ENCODE peak calls at places on chromosomes 7 and 10, in six cellular contexts. X is GM04504; H is activated CD4-positive, alpha-beta T cell treated with anti-CD3 and anti-CD28 coated beads for 36 hours; C is upper lobe of right lung; D is tibial nerve; A is epithelial cell of esophagus. O is an unnamed sample.

GRCh38 chr10:70493660-70494234 is 15.2 kb downstream of the PALD1 start:
- DNase-seq in D (no peak), H (peak), A (no peak), C (no peak), X (no peak), O (no peak)

GRCh38 chr10:75097666-75098285 is 13.7 kb upstream of the SAMD8 start:
- DNase-seq in X (peak), A (no peak), H (no peak), C (no peak), D (no peak), O (no peak)

GRCh38 chr7:144814326-144814725 is 21.5 kb downstream of the TPK1 start:
- DNase-seq in A (no peak), H (no peak), X (no peak), D (no peak), C (no peak), O (no peak)

GRCh38 chr10:18233775-18234174 is 93.6 kb downstream of the CACNB2 start:
- DNase-seq in H (no peak), D (no peak), X (no peak), A (peak), C (no peak), O (no peak)

GRCh38 chr7:68288099-68288498 is 1291.5 kb downstream of the TYW1 start:
- DNase-seq in D (no peak), X (no peak), A (no peak), C (no peak), H (no peak), O (no peak)

GRCh38 chr10:113554214-113554613 is 1.4 kb downstream of the HABP2 start:
- DNase-seq in X (no peak), D (no peak), A (peak), C (no peak), H (no peak), O (no peak)

GRCh38 chr7:41385996-41386395 is 316.9 kb downstream of the INHBA start:
- DNase-seq in X (no peak), D (no peak), H (no peak), A (peak), C (no peak), O (no peak)

GRCh38 chr7:115056019-115056418 is 134.1 kb downstream of the MDFIC start:
- DNase-seq in A (no peak), D (no peak), H (no peak), X (no peak), C (no peak), O (no peak)

GRCh38 chr10:107163086-107163880 is 1.2 kb downstream of the SORCS1 start:
- DNase-seq in C (no peak), H (no peak), A (no peak), D (no peak), X (no peak), O (no peak)

GRCh38 chr7:4837814-4838625 is 23.8 kb downstream of the PAPOLB start:
- DNase-seq in X (no peak), C (peak), A (no peak), D (no peak), H (no peak), O (no peak)

GRCh38 chr10:116827214-116827671 is 22.1 kb upstream of the ENO4 start:
- DNase-seq in C (no peak), D (no peak), X (no peak), H (no peak), A (no peak), O (no peak)

GRCh38 chr7:105652359-105652993 is 71.2 kb upstream of the EFCAB10 start:
- DNase-seq in A (peak), X (peak), C (peak), D (peak), H (peak), O (peak)

GRCh38 chr7:56009695-56010094 is 41.5 kb downstream of the PSPH start:
- DNase-seq in C (no peak), D (no peak), A (peak), H (no peak), X (no peak), O (no peak)

GRCh38 chr7:136140469-136140868 is 163.3 kb upstream of the MTPN start:
- DNase-seq in C (no peak), X (no peak), A (no peak), H (no peak), D (no peak), O (no peak)

GRCh38 chr7:26723140-26723539 is 141.2 kb downstream of the SKAP2 start:
- DNase-seq in X (no peak), A (no peak), D (no peak), H (no peak), C (no peak), O (no peak)

GRCh38 chr10:78861456-78862327 is 207.1 kb upstream of the ZMIZ1 start:
- DNase-seq in C (no peak), D (no peak), A (peak), H (no peak), X (no peak), O (no peak)

GRCh38 chr10:29998142-29998808 is 61.1 kb downstream of the JCAD start:
- DNase-seq in C (peak), A (peak), X (peak), D (peak), H (peak), O (peak)

GRCh38 chr10:31186225-31187010 is 132.6 kb upstream of the ZEB1 start:
- DNase-seq in C (no peak), D (no peak), A (no peak), H (peak), X (no peak), O (no peak)

GRCh38 chr10:77865585-77866324 is 60.8 kb downstream of the DLG5 start:
- DNase-seq in X (no peak), A (peak), D (no peak), C (no peak), H (peak), O (no peak)

O was measured in lower lobe of right lung.